ENCODE peak calls at places on chromosomes 2 and 18, in nine cellular contexts. K, Y, X, W, F, U, T, O and L are unnamed samples.

GRCh38 chr2:176545627-176546026 is 276.4 kb downstream of the MTX2 start:
- DNase-seq in K (no peak), Y (no peak), X (no peak), W (no peak), F (no peak), U (no peak), T (no peak), O (no peak), L (no peak)

GRCh38 chr2:137718786-137719185 is 245.5 kb upstream of the HNMT start:
- DNase-seq in K (no peak), Y (no peak), X (no peak), W (no peak), F (no peak), U (no peak), T (no peak), O (no peak), L (no peak)

GRCh38 chr2:239873656-239874635 is 151.2 kb downstream of the NDUFA10 start:
- DNase-seq in K (no peak), Y (peak), X (no peak), W (no peak), F (no peak), U (no peak), T (no peak), O (no peak), L (no peak)

GRCh38 chr2:12717191-12717987 is 653 bp downstream of the TRIB2 start:
- DNase-seq in K (peak), Y (peak), X (peak), W (peak), F (peak), U (peak), T (no peak), O (peak), L (peak)

GRCh38 chr2:39664898-39665591 is 672 bp upstream of the TMEM178A start:
- DNase-seq in K (no peak), Y (no peak), X (no peak), W (no peak), F (no peak), U (no peak), T (no peak), O (no peak), L (no peak)

GRCh38 chr2:231359948-231360347 is 35.6 kb upstream of the B3GNT7 start:
- DNase-seq in K (no peak), Y (no peak), X (no peak), W (no peak), F (no peak), U (no peak), T (no peak), O (no peak), L (peak)

GRCh38 chr18:45378933-45379332 is 236.3 kb upstream of the SLC14A2 start:
- DNase-seq in K (no peak), Y (no peak), X (no peak), W (no peak), F (no peak), U (no peak), T (no peak), O (no peak), L (no peak)

GRCh38 chr2:71615769-71616730 is 162.7 kb downstream of the DYSF start:
- DNase-seq in K (no peak), Y (peak), X (no peak), W (no peak), F (no peak), U (no peak), T (no peak), O (no peak), L (peak)

GRCh38 chr2:47656715-47657600 is 126.0 kb upstream of the MSH6 start:
- DNase-seq in K (no peak), Y (no peak), X (peak), W (no peak), F (peak), U (no peak), T (no peak), O (no peak), L (no peak)

GRCh38 chr2:109125595-109126500 is 3.2 kb upstream of the SH3RF3 start:
- DNase-seq in K (peak), Y (peak), X (peak), W (no peak), F (peak), U (no peak), T (no peak), O (peak), L (peak)

GRCh38 chr2:71547616-71548285 is 94.4 kb downstream of the DYSF start:
- DNase-seq in K (no peak), Y (no peak), X (no peak), W (no peak), F (no peak), U (no peak), T (no peak), O (no peak), L (no peak)